ENCODE peak calls at places on chromosome 16, in seven cellular contexts. V, Y, A, T, O, J and L are unnamed samples. For H3K9me3 and H3K4me1, the result is how much of the 10 kb centered on the place peaks cover.

GRCh38 chr16:16001856-16002255 is 52.4 kb downstream of the ABCC1 start:
- DNase-seq in V (no peak), Y (no peak), A (no peak), T (peak), O (no peak), J (no peak), L (no peak)

GRCh38 chr16:70470927-70471341 is 16.5 kb downstream of the FCSK start:
- DNase-seq in V (no peak), Y (no peak), A (no peak), T (peak), O (peak), J (peak), L (peak)

GRCh38 chr16:3745751-3746355 is 28.5 kb upstream of the TRAP1 start:
- DNase-seq in V (peak), Y (no peak), A (no peak), T (no peak), O (peak), J (no peak), L (no peak)

GRCh38 chr16:2331199-2331931 is 9.2 kb downstream of the ABCA3 start:
- DNase-seq in V (no peak), Y (no peak), A (no peak), T (no peak), O (no peak), J (no peak), L (peak)

GRCh38 chr16:79931721-79932120 is 331.2 kb upstream of the MAF start:
- DNase-seq in V (no peak), Y (no peak), A (no peak), T (no peak), O (no peak), J (no peak), L (no peak)

GRCh38 chr16:30457743-30458560 is 12.3 kb upstream of the SEPHS2 start:
- DNase-seq in V (no peak), Y (no peak), A (no peak), T (no peak), O (no peak), J (no peak), L (no peak)

GRCh38 chr16:81539009-81539820 is 94.6 kb downstream of the CMIP start:
- DNase-seq in V (peak), Y (no peak), A (no peak), T (no peak), O (no peak), J (peak), L (no peak)

GRCh38 chr16:89785523-89786155 is 30.8 kb downstream of the FANCA start:
- DNase-seq in V (no peak), Y (no peak), A (no peak), T (no peak), O (no peak), J (no peak), L (no peak)

GRCh38 chr16:24635900-24636610 is 93.4 kb upstream of the TNRC6A start:
- DNase-seq in V (no peak), Y (peak), A (no peak), T (peak), O (peak), J (peak), L (no peak)

GRCh38 chr16:49834496-49835009 is 21.4 kb downstream of the ZNF423 start:
- DNase-seq in V (no peak), Y (peak), A (no peak), T (peak), O (peak), J (no peak), L (peak)

GRCh38 chr16:84724619-84725307 is 25.0 kb downstream of the USP10 start:
- DNase-seq in V (no peak), Y (no peak), A (no peak), T (no peak), O (no peak), J (no peak), L (no peak)

GRCh38 chr16:11161974-11162373 is 94.0 kb downstream of the SOCS1 start:
- DNase-seq in V (peak), Y (no peak), A (no peak), T (no peak), O (no peak), J (peak), L (no peak)

DNA sequence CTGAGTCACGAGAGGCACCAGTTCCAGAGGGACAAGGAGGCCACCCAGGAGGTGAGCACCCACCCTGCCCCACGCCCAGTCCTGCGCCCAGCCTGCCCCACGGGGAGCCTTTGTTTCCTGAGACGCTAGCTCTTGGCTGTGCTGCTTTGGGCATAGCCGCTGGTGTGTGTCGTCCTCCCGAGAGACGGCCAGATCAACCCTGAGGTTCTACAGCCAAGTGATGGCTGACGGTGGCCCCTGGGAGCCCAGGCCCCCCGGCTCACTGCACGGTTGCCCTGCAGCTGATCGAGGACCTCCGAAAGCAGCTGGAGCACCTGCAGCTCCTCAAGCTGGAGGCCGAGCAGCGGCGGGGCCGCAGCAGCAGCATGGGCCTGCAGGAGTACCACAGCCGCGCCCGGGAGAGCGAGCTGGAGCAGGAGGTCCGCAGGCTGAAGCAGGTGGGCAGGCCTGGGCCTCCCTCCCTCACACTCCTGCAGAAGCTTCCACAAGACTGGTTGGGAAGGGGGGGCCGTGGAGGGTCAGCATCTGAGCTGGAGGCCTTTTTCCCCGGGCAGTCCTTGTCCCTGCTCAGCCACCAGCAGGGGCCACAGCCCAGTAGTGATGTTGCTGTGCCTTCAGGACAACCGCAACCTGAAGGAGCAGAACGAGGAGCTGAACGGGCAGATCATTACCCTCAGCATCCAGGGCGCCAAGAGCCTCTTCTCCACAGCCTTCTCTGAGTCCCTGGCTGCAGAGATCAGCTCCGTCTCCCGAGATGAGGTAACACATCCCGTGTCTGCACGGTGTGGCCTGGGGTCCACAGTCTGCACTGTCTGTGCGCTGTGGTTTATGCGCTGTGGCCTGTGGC is 7.4 kb upstream of the CAPN15 start:
- DNase-seq in V (no peak), Y (no peak), A (no peak), T (no peak), O (no peak), J (no peak), L (peak)
- TF ChIP-seq POLR2A in V (no peak), Y (no peak), A (peak), T (no peak), O (no peak), J (no peak), L (no peak)

DNA sequence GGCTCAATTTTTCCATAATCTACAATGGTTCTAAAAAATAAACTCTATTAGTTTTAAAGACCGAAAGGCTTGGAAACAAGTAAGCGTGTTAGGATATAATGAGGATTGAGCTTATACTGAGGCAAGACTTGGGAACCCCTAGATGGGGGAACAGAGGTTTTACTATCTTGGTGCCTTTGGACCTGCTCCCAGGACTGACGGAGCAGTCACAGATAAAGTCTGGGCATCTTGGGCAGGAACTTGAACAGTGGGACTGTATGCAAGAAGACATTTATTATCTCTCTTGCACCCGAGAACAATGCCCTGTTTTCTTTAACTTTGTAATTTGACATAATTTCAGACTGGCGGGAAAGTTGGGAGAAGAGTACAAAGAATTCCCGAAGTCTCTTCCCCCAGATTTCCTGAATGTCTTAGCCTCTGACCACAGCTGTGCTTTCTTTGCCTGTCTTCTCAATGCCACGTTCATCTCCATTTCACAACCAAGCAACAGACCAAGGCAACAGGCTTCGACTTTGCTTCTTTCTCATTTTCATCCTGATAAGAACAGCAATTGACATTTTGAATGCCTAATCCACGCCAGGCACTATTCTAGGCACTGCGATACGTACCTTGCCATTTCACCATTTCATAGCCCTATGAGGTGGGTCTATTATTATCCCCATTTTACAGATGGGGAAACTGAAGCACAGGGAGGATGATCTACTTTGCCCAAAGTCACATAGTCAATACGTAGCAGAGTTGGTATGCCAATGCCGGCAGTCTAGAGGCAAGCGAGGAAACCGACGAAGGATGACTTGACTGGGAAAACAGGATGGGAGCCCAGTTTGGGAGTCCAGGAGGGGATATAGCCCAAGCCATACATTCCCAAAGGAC is 3.0 kb upstream of the IL4R start:
- DNase-seq in V (no peak), Y (peak), A (no peak), T (no peak), O (no peak), J (no peak), L (peak)
- H3K9me3 ChIP-seq in V (under half), Y (under half), A (under half), T (under half), O (under half), J (under half), L (under half)

GRCh38 chr16:57843400-57843799 is 41.1 kb upstream of the KIFC3 start:
- DNase-seq in V (peak), Y (no peak), A (no peak), T (no peak), O (no peak), J (no peak), L (no peak)

GRCh38 chr16:57844416-57845030 is 42.2 kb upstream of the KIFC3 start:
- DNase-seq in V (peak), Y (no peak), A (no peak), T (no peak), O (no peak), J (no peak), L (peak)

GRCh38 chr16:57846078-57846697 is 43.9 kb upstream of the KIFC3 start:
- DNase-seq in V (peak), Y (no peak), A (no peak), T (peak), O (no peak), J (no peak), L (no peak)

GRCh38 chr16:57842606-57843005 is 40.3 kb upstream of the KIFC3 start:
- DNase-seq in V (peak), Y (no peak), A (no peak), T (no peak), O (no peak), J (no peak), L (no peak)

DNA sequence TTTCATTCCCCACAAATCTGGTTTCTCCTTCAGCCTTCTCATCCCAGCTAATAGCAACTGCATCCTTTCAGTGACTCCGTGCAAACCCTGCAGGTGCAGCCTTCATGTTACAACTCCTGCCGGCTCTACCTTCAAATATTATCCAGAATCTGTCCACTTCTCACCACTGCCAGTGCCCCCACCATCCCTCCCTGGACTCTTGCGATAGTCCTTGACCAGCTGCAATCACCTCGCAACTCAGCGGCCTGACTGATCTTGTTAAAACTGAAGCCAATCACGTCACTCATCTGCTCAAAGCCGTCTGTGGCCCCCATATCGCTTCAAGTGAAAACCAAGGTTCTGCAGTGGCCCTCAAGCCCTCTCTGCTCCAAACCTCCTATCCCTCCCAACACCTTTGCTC is 42.8 kb upstream of the KIFC3 start:
- DNase-seq in V (peak), Y (no peak), A (no peak), T (no peak), O (no peak), J (no peak), L (no peak)
- H3K4me1 ChIP-seq in V (under half), Y (under half), A (under half), T (under half), O (under half), J (under half), L (under half)

DNA sequence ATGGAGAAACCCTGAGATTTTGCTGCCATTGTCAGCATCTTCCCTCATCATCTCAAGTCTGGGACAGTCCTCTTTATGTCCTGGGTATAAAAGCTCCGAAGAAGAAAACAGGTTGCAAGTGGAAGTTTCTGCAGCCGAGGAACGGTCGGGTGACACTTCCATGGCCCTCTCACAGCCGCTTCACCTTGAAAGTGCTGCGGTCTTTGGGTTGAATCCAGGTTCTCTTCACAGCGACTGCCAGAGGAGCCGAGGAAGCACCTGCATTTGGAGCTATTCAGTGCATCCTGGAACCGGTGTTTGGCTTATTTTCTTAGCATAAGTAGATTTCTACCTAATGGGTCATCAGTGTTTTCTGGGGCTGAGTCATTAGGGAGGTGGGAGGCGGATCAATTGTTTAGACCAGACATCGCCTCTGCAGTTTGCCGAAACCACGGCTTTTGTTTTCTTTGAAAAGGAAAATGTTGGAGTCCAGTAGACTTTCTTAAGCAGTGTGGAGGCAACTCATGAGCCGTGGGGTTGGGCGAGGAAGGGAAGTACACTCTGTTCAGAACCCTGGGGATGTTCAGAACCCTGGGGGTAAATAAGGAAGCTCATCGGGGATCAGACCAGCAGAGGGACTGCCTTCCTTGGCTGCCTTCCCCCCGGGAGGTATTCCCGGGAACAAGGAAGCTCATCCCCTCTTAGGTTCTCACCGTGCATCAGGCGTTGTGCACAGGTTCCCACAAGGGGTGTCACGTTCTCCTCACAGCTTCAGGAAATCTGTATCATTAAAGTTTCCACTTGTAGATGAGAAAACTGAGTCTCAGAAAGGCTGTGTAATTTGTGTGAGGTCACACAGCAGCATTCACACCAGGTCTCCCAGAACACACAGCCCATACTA is 361.5 kb downstream of the SNX29 start:
- DNase-seq in V (no peak), Y (no peak), A (no peak), T (no peak), O (no peak), J (no peak), L (no peak)
- TF ChIP-seq POLR2A in V (no peak), Y (no peak), A (no peak), T (no peak), O (no peak), J (no peak), L (no peak)

GRCh38 chr16:72455743-72456659 is 284.0 kb upstream of the PMFBP1 start:
- DNase-seq in V (no peak), Y (no peak), A (no peak), T (peak), O (no peak), J (no peak), L (no peak)

GRCh38 chr16:72457243-72457925 is 285.4 kb upstream of the PMFBP1 start:
- DNase-seq in V (no peak), Y (no peak), A (no peak), T (no peak), O (no peak), J (no peak), L (no peak)

DNA sequence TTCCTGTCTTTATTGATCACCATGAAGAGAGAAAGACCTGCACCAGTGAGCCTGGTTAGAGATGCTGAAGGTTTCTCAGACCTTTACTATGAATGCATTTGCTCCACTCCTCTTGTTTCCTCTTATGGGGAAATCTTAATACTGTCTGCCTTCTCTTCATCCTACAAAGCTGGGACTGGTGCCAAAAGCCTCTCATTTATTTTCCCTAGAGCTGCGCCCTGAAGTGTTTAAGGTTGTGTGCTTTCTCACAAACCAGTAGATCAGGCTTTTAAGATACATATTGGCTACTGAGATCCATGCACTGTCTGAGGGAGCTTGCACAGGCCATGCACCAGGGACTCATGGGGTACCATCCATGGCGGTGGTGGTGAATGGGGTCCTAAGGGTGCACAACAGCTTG is 286.1 kb upstream of the PMFBP1 start:
- DNase-seq in V (no peak), Y (no peak), A (no peak), T (no peak), O (no peak), J (no peak), L (no peak)
- H3K9me3 ChIP-seq in V (under half), Y (under half), A (under half), T (under half), O (under half), J (under half), L (under half)